ENCODE peak calls at places on chromosomes 12 and 14, in nine cellular contexts. K is neural progenitor cell, G is HCT116, U is HepG2, W is PC-3, Q is GM12878, L is IMR-90, Y is neuronal stem cell, V is GM23248. P is an unnamed sample. For H3K4me1, the result is how much of the 10 kb centered on the place peaks cover.

GRCh38 chr12:12216349-12217017 is 50.4 kb downstream of the LRP6 start:
- DNase-seq in K (no peak), G (no peak), U (peak), W (no peak), Q (no peak), L (peak), Y (no peak), V (no peak), P (no peak)

GRCh38 chr14:37464192-37464858 is 130.7 kb downstream of the FOXA1 start:
- DNase-seq in K (no peak), G (no peak), U (no peak), W (no peak), Q (no peak), L (no peak), Y (no peak), V (no peak), P (no peak)

GRCh38 chr14:79659995-79660975 is 551.0 kb downstream of the DIO2 start:
- DNase-seq in K (no peak), G (no peak), U (no peak), W (no peak), Q (peak), L (no peak), Y (no peak), V (no peak), P (no peak)

GRCh38 chr12:3533703-3534386 is 42.8 kb downstream of the PRMT8 start:
- DNase-seq in K (peak), G (no peak), U (no peak), W (peak), Q (no peak), L (no peak), Y (no peak), V (peak), P (peak)

GRCh38 chr12:91094036-91094660 is 17.1 kb downstream of the LUM start:
- DNase-seq in K (no peak), G (no peak), U (no peak), W (peak), Q (no peak), L (peak), Y (no peak), V (peak), P (peak)

GRCh38 chr12:106084048-106084671 is 54.6 kb downstream of the NUAK1 start:
- DNase-seq in K (peak), G (peak), U (peak), W (peak), Q (no peak), L (peak), Y (peak), V (peak), P (peak)

GRCh38 chr12:8867786-8868185 is 45.4 kb downstream of the A2ML1 start:
- DNase-seq in K (no peak), G (no peak), U (no peak), W (no peak), Q (no peak), L (no peak), Y (no peak), V (no peak), P (no peak)

GRCh38 chr14:100880271-100881101 is 23.0 kb downstream of the RTL1 start:
- DNase-seq in K (no peak), G (no peak), U (no peak), W (no peak), Q (no peak), L (no peak), Y (no peak), V (no peak), P (no peak)

GRCh38 chr14:96205994-96206392 is 1.4 kb downstream of the BDKRB2 start:
- DNase-seq in K (no peak), G (no peak), U (no peak), W (no peak), Q (no peak), L (no peak), Y (no peak), V (peak), P (no peak)

GRCh38 chr14:74105381-74105780 is 20.6 kb downstream of the LIN52 start:
- DNase-seq in K (no peak), G (no peak), U (no peak), W (no peak), Q (no peak), L (no peak), Y (no peak), V (no peak), P (no peak)

GRCh38 chr12:44961887-44962286 is 85.8 kb upstream of the NELL2 start:
- DNase-seq in K (no peak), G (no peak), U (no peak), W (no peak), Q (no peak), L (no peak), Y (no peak), V (no peak), P (no peak)

GRCh38 chr12:113135178-113136127 is at the start of gene RASAL1:
- DNase-seq in K (peak), G (peak), U (peak), W (peak), Q (no peak), L (no peak), Y (no peak), V (no peak), P (no peak)

GRCh38 chr14:20503905-20504304 is 1.4 kb upstream of the RNASE10 start:
- DNase-seq in K (no peak), G (no peak), U (no peak), W (no peak), Q (no peak), L (no peak), Y (no peak), V (no peak), P (no peak)

GRCh38 chr12:92648242-92649031 is 54.4 kb upstream of the PLEKHG7 start:
- DNase-seq in K (peak), G (no peak), U (no peak), W (peak), Q (no peak), L (peak), Y (no peak), V (peak), P (no peak)

GRCh38 chr12:52946334-52946733 is 2.6 kb upstream of the KRT18 start:
- DNase-seq in K (no peak), G (no peak), U (no peak), W (no peak), Q (no peak), L (no peak), Y (no peak), V (no peak), P (no peak)

GRCh38 chr12:112046003-112046402 is 32.8 kb downstream of the ERP29 start:
- DNase-seq in K (no peak), G (no peak), U (no peak), W (no peak), Q (no peak), L (peak), Y (no peak), V (no peak), P (no peak)

GRCh38 chr14:91410781-91411536 is 6.7 kb downstream of the CCDC88C start:
- DNase-seq in K (no peak), G (no peak), U (no peak), W (no peak), Q (no peak), L (no peak), Y (no peak), V (no peak), P (no peak)

GRCh38 chr12:67766370-67766769 is 117.8 kb downstream of the DYRK2 start:
- DNase-seq in K (no peak), G (no peak), U (no peak), W (peak), Q (no peak), L (peak), Y (no peak), V (peak), P (no peak)

GRCh38 chr14:75162631-75163030 is 13.8 kb downstream of the TMED10 start:
- DNase-seq in K (no peak), G (no peak), U (no peak), W (no peak), Q (no peak), L (no peak), Y (no peak), V (no peak), P (no peak)

GRCh38 chr12:105980048-105980447 is 158.7 kb downstream of the NUAK1 start:
- DNase-seq in K (no peak), G (no peak), U (no peak), W (no peak), Q (no peak), L (no peak), Y (no peak), V (no peak), P (no peak)

GRCh38 chr12:57889541-57889989 is 43.0 kb upstream of the CTDSP2 start:
- DNase-seq in K (peak), G (no peak), U (no peak), W (no peak), Q (no peak), L (peak), Y (no peak), V (peak), P (peak)
- H3K9ac ChIP-seq in K (no peak), G (no peak), U (no peak), W (no peak), Q (no peak), L (peak), Y (no peak), V (peak), P (peak)

GRCh38 chr12:41701943-41702601 is 442.6 kb downstream of the GXYLT1 start:
- DNase-seq in K (no peak), G (no peak), U (no peak), W (no peak), Q (no peak), L (no peak), Y (no peak), V (no peak), P (no peak)

GRCh38 chr12:41700940-41701339 is 443.7 kb downstream of the GXYLT1 start:
- DNase-seq in K (no peak), G (no peak), U (no peak), W (no peak), Q (no peak), L (no peak), Y (no peak), V (no peak), P (no peak)

GRCh38 chr12:41697161-41697560 is 447.5 kb downstream of the GXYLT1 start:
- DNase-seq in K (no peak), G (no peak), U (no peak), W (no peak), Q (no peak), L (no peak), Y (no peak), V (no peak), P (no peak)

DNA sequence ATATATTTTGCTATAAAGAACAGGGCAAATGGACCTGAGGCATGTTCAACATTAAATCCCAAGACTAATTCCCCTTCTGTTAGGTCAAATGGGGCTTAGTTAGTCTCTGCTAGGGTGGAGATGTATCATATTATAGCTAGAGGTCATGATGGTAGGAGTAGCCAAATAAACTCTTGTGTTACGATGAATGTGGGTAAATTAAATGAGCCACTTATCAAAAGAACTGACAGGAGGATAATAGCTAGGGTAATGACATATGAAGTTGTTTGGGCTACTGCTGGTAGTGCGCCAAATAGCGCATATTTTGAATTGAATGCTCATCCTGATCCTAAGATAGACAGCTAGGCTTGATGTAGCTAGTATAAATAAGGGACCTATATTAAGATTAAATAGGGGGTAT is 445.0 kb downstream of the GXYLT1 start:
- DNase-seq in K (no peak), G (no peak), U (no peak), W (no peak), Q (no peak), L (no peak), Y (no peak), V (no peak), P (no peak)
- H3K4me3 ChIP-seq in K (no peak), G (no peak), U (no peak), W (no peak), Q (no peak), L (no peak), Y (no peak), V (no peak), P (no peak)

DNA sequence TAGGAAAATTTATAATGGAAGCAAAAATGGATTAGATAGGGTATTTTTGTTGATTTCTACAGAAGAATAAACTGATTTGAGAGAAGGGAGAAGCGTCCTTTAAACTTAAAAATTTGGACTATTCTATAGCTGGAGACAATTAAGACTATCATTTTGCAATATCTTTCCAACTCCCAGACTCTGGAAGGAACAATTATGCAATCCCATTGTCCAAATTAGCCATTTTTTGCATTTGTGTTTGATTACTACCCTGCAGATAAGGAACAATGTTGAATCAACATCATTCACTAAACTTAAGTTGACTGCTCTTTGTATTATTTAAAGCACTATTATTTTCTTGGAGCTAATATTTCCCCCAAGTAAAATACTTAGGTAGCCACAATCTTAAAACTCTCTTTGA is 34.8 kb upstream of the SELPLG start:
- DNase-seq in K (no peak), G (no peak), U (no peak), W (no peak), Q (no peak), L (no peak), Y (no peak), V (peak), P (peak)
- H3K4me1 ChIP-seq in K (under half), G (under half), U (under half), W (under half), Q (under half), L (under half), Y (under half), V (half or more), P (half or more)

DNA sequence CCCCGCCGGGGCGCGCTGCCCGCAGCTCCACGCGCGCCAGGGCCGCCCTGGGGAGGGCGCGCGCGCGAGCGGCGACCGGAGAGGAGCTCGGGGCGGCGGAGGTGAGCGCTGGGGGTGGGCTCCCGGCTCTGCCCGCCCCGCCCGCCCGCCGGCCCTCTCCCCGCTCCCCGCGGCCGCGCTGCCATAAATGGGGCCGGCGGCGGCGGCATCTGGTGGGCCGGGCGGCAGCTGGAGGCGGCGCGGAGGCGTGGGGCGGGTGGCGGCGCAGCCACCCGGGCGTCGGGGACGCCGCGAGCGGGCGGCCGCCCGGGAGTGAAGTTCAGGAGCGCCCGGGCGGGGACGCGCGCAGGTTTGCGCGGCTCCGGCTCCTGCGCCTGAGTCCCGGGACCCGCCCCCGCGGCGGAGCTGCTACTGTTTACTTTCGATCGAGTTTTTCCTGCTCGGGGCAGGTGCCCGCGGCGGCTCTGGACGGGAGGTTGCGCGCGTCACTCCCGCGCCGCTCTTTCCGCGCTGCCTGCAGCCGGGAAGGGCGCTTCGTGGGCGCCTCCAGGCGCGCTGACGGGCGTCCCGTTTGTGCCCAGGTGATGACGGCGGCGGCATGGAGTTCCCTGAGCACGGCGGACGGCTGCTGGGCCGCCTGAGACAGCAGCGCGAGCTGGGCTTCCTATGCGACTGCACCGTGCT is at the start of gene ZBTB42:
- DNase-seq in K (peak), G (no peak), U (peak), W (peak), Q (no peak), L (peak), Y (no peak), V (peak), P (no peak)
- H3K9ac ChIP-seq in K (no peak), G (peak), U (peak), W (peak), Q (peak), L (peak), Y (peak), V (peak), P (peak)

GRCh38 chr12:88820012-88820411 is 239.7 kb upstream of the KITLG start:
- DNase-seq in K (no peak), G (no peak), U (no peak), W (no peak), Q (no peak), L (no peak), Y (no peak), V (no peak), P (no peak)
- H3K4me3 ChIP-seq in K (no peak), G (no peak), U (no peak), W (no peak), Q (no peak), L (no peak), Y (no peak), V (no peak), P (no peak)

GRCh38 chr12:1927051-1927680 is 8.7 kb upstream of the CACNA2D4 start:
- DNase-seq in K (no peak), G (no peak), U (no peak), W (no peak), Q (no peak), L (no peak), Y (no peak), V (no peak), P (no peak)

GRCh38 chr12:1927751-1928351 is 9.4 kb upstream of the CACNA2D4 start:
- DNase-seq in K (no peak), G (no peak), U (no peak), W (no peak), Q (no peak), L (no peak), Y (no peak), V (peak), P (no peak)

GRCh38 chr12:1929241-1929984 is 11.0 kb upstream of the CACNA2D4 start:
- DNase-seq in K (no peak), G (no peak), U (no peak), W (no peak), Q (no peak), L (no peak), Y (no peak), V (no peak), P (no peak)

GRCh38 chr12:1929985-1930815 is 11.7 kb upstream of the CACNA2D4 start:
- DNase-seq in K (no peak), G (no peak), U (no peak), W (no peak), Q (no peak), L (no peak), Y (no peak), V (no peak), P (no peak)

GRCh38 chr12:1928439-1929121 is 10.1 kb upstream of the CACNA2D4 start:
- DNase-seq in K (no peak), G (no peak), U (no peak), W (no peak), Q (no peak), L (no peak), Y (no peak), V (no peak), P (no peak)
- H3K4me1 ChIP-seq in K (under half), G (under half), U (under half), W (under half), Q (under half), L (under half), Y (under half), V (under half), P (under half)

GRCh38 chr12:123763093-123763492 is 992 bp downstream of the DNAH10 start:
- DNase-seq in K (peak), G (no peak), U (no peak), W (no peak), Q (no peak), L (no peak), Y (no peak), V (no peak), P (no peak)

GRCh38 chr12:123765504-123766035 is 3.5 kb downstream of the DNAH10 start:
- DNase-seq in K (no peak), G (no peak), U (no peak), W (no peak), Q (no peak), L (no peak), Y (no peak), V (no peak), P (no peak)

GRCh38 chr12:123764109-123764508 is 2.0 kb downstream of the DNAH10 start:
- DNase-seq in K (no peak), G (no peak), U (no peak), W (no peak), Q (no peak), L (no peak), Y (no peak), V (no peak), P (no peak)

GRCh38 chr12:123762715-123763052 is 583 bp downstream of the DNAH10 start:
- DNase-seq in K (no peak), G (no peak), U (no peak), W (no peak), Q (no peak), L (no peak), Y (no peak), V (no peak), P (no peak)

DNA sequence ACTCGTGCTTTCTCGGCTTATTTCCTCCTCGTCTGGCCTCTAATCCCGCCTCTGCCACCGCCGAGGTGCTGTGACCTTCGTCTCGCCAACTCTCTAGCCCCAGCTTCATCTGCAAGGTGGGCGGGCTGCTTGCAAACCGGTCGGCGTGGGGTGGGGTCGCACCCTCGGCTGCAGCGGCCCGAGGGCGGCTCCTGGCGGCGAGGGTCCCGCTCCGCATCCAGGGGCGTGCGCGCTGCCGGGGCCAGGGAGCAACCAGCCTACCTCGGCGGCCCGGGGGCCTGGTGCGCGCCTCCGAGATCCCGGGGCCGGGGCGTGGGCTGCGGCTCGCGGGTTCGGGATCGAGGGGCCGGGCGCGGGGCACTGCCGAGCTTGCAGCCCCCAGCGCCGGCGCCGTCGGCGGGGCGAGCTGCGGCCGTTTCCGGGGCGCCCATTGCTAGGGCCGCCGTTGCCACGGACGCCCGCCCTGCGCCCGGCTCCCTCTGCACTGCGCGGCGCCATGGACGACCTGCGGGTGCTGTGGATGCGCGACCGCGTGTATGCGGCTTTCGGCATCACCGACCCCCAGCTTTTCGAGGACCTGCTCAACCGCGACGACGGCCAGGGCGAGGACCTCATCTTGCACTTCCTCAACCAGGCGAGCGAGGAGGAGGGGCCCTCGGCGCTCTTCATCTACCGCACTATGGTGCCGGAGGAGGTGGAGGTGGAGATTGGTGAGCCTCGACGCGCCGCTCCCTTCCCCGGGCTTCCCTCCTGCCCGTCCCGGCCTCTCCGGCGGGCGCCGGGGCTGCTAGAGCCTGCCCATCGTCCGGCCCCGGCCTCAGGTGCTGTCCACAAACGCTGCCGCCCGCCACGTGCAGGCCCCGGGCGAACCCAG is at the start of gene DNAH10:
- DNase-seq in K (peak), G (no peak), U (peak), W (no peak), Q (peak), L (no peak), Y (peak), V (peak), P (peak)
- H3K9ac ChIP-seq in K (no peak), G (no peak), U (peak), W (no peak), Q (peak), L (no peak), Y (peak), V (no peak), P (peak)